ENCODE peak calls at places on chromosome 2, in nine cellular contexts. One of them, this sample, is unnamed.
A peak's percentile ranks its signal among the peaks of the same experiment; 100 is the strongest.

GRCh38 chr2:16149349-16150243 is 209.2 kb downstream of the MYCN start:
- DNase-seq in sigmoid colon: no peak
- DNase-seq in AG10803: no peak
- DNase-seq in uterus: no peak
- DNase-seq in IMR-90: no peak
- DNase-seq in brain microvascular endothelial cell: no peak
- DNase-seq in testis: no peak
- DNase-seq in HFF-Myc: no peak
- DNase-seq in endodermal cell: peak; percentile 32
- DNase-seq in this sample: no peak

GRCh38 chr2:200383380-200384110 is 77.1 kb downstream of the SPATS2L start:
- DNase-seq in sigmoid colon: no peak
- DNase-seq in IMR-90: peak; percentile 80
- DNase-seq in brain microvascular endothelial cell: no peak
- DNase-seq in endodermal cell: no peak
- DNase-seq in HFF-Myc: no peak
- DNase-seq in uterus: no peak
- DNase-seq in testis: no peak
- DNase-seq in AG10803: peak; percentile 62
- DNase-seq in this sample: no peak

GRCh38 chr2:226307440-226308365 is 491.9 kb downstream of the IRS1 start:
- DNase-seq in endodermal cell: no peak
- DNase-seq in IMR-90: no peak
- DNase-seq in HFF-Myc: no peak
- DNase-seq in AG10803: no peak
- DNase-seq in brain microvascular endothelial cell: no peak
- DNase-seq in testis: no peak
- DNase-seq in sigmoid colon: no peak
- DNase-seq in uterus: no peak
- DNase-seq in this sample: no peak

GRCh38 chr2:44740678-44741077 is 200.8 kb upstream of the SIX3 start:
- DNase-seq in HFF-Myc: no peak
- DNase-seq in IMR-90: peak; percentile 12
- DNase-seq in uterus: no peak
- DNase-seq in brain microvascular endothelial cell: no peak
- DNase-seq in AG10803: peak; percentile 12
- DNase-seq in sigmoid colon: no peak
- DNase-seq in testis: no peak
- DNase-seq in endodermal cell: no peak
- DNase-seq in this sample: no peak

GRCh38 chr2:237625216-237625705 is 2.1 kb upstream of the LRRFIP1 start:
- DNase-seq in IMR-90: no peak
- DNase-seq in uterus: no peak
- DNase-seq in testis: no peak
- DNase-seq in sigmoid colon: peak; percentile 75
- DNase-seq in brain microvascular endothelial cell: no peak
- DNase-seq in AG10803: no peak
- DNase-seq in endodermal cell: no peak
- DNase-seq in HFF-Myc: no peak
- DNase-seq in this sample: peak; percentile 45

GRCh38 chr2:19826874-19827273 is 74.9 kb downstream of the TTC32 start:
- DNase-seq in AG10803: no peak
- DNase-seq in testis: no peak
- DNase-seq in brain microvascular endothelial cell: no peak
- DNase-seq in IMR-90: no peak
- DNase-seq in sigmoid colon: no peak
- DNase-seq in uterus: no peak
- DNase-seq in endodermal cell: no peak
- DNase-seq in HFF-Myc: no peak
- DNase-seq in this sample: no peak

GRCh38 chr2:226985227-226985946 is 149.5 kb downstream of the RHBDD1 start:
- DNase-seq in AG10803: peak; percentile 86
- DNase-seq in HFF-Myc: peak; percentile 69
- DNase-seq in sigmoid colon: no peak
- DNase-seq in testis: peak; percentile 70
- DNase-seq in uterus: peak; percentile 44
- DNase-seq in IMR-90: peak; percentile 83
- DNase-seq in endodermal cell: peak; percentile 69
- DNase-seq in brain microvascular endothelial cell: peak; percentile 77
- DNase-seq in this sample: no peak

GRCh38 chr2:112173646-112174319 is 35.6 kb downstream of the FBLN7 start:
- DNase-seq in IMR-90: no peak
- DNase-seq in AG10803: no peak
- DNase-seq in uterus: no peak
- DNase-seq in HFF-Myc: no peak
- DNase-seq in sigmoid colon: no peak
- DNase-seq in brain microvascular endothelial cell: no peak
- DNase-seq in testis: no peak
- DNase-seq in endodermal cell: no peak
- DNase-seq in this sample: no peak

GRCh38 chr2:98090951-98091350 is 4.0 kb downstream of the VWA3B start:
- DNase-seq in IMR-90: no peak
- DNase-seq in sigmoid colon: no peak
- DNase-seq in brain microvascular endothelial cell: no peak
- DNase-seq in testis: no peak
- DNase-seq in uterus: no peak
- DNase-seq in AG10803: no peak
- DNase-seq in endodermal cell: peak; percentile 53
- DNase-seq in HFF-Myc: no peak
- DNase-seq in this sample: no peak

GRCh38 chr2:109180786-109181185 is 51.8 kb downstream of the SH3RF3 start:
- DNase-seq in IMR-90: peak; percentile 73
- DNase-seq in sigmoid colon: peak; percentile 29
- DNase-seq in endodermal cell: no peak
- DNase-seq in HFF-Myc: no peak
- DNase-seq in uterus: no peak
- DNase-seq in testis: no peak
- DNase-seq in AG10803: no peak
- DNase-seq in brain microvascular endothelial cell: peak; percentile 24
- DNase-seq in this sample: no peak

GRCh38 chr2:39665811-39666488 is at the start of gene TMEM178A:
- DNase-seq in testis: no peak
- DNase-seq in AG10803: no peak
- DNase-seq in uterus: peak; percentile 16
- DNase-seq in brain microvascular endothelial cell: no peak
- DNase-seq in sigmoid colon: no peak
- DNase-seq in IMR-90: no peak
- DNase-seq in HFF-Myc: no peak
- DNase-seq in endodermal cell: peak; percentile 81
- DNase-seq in this sample: peak; percentile 15

GRCh38 chr2:178194600-178195389 is 483 bp downstream of the OSBPL6 start:
- DNase-seq in IMR-90: peak; percentile 55
- DNase-seq in HFF-Myc: no peak
- DNase-seq in brain microvascular endothelial cell: peak; percentile 54
- DNase-seq in uterus: peak; percentile 30
- DNase-seq in sigmoid colon: peak; percentile 70
- DNase-seq in testis: peak; percentile 50
- DNase-seq in AG10803: peak; percentile 60
- DNase-seq in endodermal cell: peak; percentile 89
- DNase-seq in this sample: peak; percentile 39

GRCh38 chr2:3728104-3729054 is 25.0 kb downstream of the DCDC2C start:
- DNase-seq in brain microvascular endothelial cell: peak; percentile 32
- DNase-seq in sigmoid colon: no peak
- DNase-seq in endodermal cell: peak; percentile 72
- DNase-seq in HFF-Myc: no peak
- DNase-seq in testis: peak; percentile 34
- DNase-seq in uterus: no peak
- DNase-seq in AG10803: peak; percentile 36
- DNase-seq in IMR-90: peak; percentile 67
- DNase-seq in this sample: no peak

GRCh38 chr2:10231551-10232085 is 71.1 kb upstream of the HPCAL1 start:
- DNase-seq in sigmoid colon: peak; percentile 36
- DNase-seq in uterus: peak; percentile 5
- DNase-seq in brain microvascular endothelial cell: no peak
- DNase-seq in HFF-Myc: no peak
- DNase-seq in AG10803: no peak
- DNase-seq in endodermal cell: no peak
- DNase-seq in testis: no peak
- DNase-seq in IMR-90: no peak
- DNase-seq in this sample: no peak

GRCh38 chr2:24175631-24176030 is 778 bp downstream of the FAM228A start:
- DNase-seq in uterus: no peak
- DNase-seq in AG10803: peak; percentile 18
- DNase-seq in testis: no peak
- DNase-seq in HFF-Myc: no peak
- DNase-seq in IMR-90: no peak
- DNase-seq in brain microvascular endothelial cell: no peak
- DNase-seq in endodermal cell: no peak
- DNase-seq in sigmoid colon: no peak
- DNase-seq in this sample: no peak
- H3K4me3 ChIP-seq in uterus: no peak overlapping the region
- H3K4me3 ChIP-seq in AG10803: peak overlapping the region; percentile 53
- H3K4me3 ChIP-seq in testis: peak overlapping the region; percentile 63
- H3K4me3 ChIP-seq in HFF-Myc: no peak overlapping the region
- H3K4me3 ChIP-seq in IMR-90: no peak overlapping the region
- H3K4me3 ChIP-seq in brain microvascular endothelial cell: no peak overlapping the region
- H3K4me3 ChIP-seq in endodermal cell: no peak overlapping the region
- H3K4me3 ChIP-seq in sigmoid colon: no peak overlapping the region
- H3K4me3 ChIP-seq in this sample: peak overlapping the region; percentile 44

GRCh38 chr2:130335226-130335625 is 7.5 kb upstream of the IMP4 start:
- DNase-seq in sigmoid colon: no peak
- DNase-seq in HFF-Myc: no peak
- DNase-seq in IMR-90: no peak
- DNase-seq in uterus: no peak
- DNase-seq in brain microvascular endothelial cell: no peak
- DNase-seq in endodermal cell: no peak
- DNase-seq in testis: no peak
- DNase-seq in AG10803: no peak
- DNase-seq in this sample: no peak
- TF ChIP-seq CTCF in sigmoid colon: no peak
- TF ChIP-seq CTCF in HFF-Myc: no peak
- TF ChIP-seq CTCF in IMR-90: no peak
- TF ChIP-seq CTCF in uterus: no peak
- TF ChIP-seq CTCF in brain microvascular endothelial cell: no peak
- TF ChIP-seq CTCF in endodermal cell: no peak
- TF ChIP-seq CTCF in testis: no peak
- TF ChIP-seq CTCF in AG10803: no peak
- TF ChIP-seq CTCF in this sample: no peak

GRCh38 chr2:73177645-73178255 is 24.6 kb upstream of the NOTO start:
- DNase-seq in brain microvascular endothelial cell: no peak
- DNase-seq in IMR-90: no peak
- DNase-seq in sigmoid colon: peak; percentile 63
- DNase-seq in AG10803: no peak
- DNase-seq in uterus: no peak
- DNase-seq in endodermal cell: peak; percentile 75
- DNase-seq in testis: no peak
- DNase-seq in HFF-Myc: no peak
- DNase-seq in this sample: no peak
- H3K4me3 ChIP-seq in brain microvascular endothelial cell: no peak overlapping the region
- H3K4me3 ChIP-seq in IMR-90: no peak overlapping the region
- H3K4me3 ChIP-seq in sigmoid colon: peak overlapping the region; percentile 56
- H3K4me3 ChIP-seq in AG10803: no peak overlapping the region
- H3K4me3 ChIP-seq in uterus: no peak overlapping the region
- H3K4me3 ChIP-seq in endodermal cell: peak overlapping the region; percentile 91
- H3K4me3 ChIP-seq in testis: peak overlapping the region; percentile 67
- H3K4me3 ChIP-seq in HFF-Myc: no peak overlapping the region
- H3K4me3 ChIP-seq in this sample: peak overlapping the region; percentile 72

GRCh38 chr2:161695225-161695624 is 71.0 kb downstream of the SLC4A10 start:
- DNase-seq in uterus: no peak
- DNase-seq in AG10803: no peak
- DNase-seq in brain microvascular endothelial cell: no peak
- DNase-seq in IMR-90: no peak
- DNase-seq in sigmoid colon: no peak
- DNase-seq in endodermal cell: no peak
- DNase-seq in HFF-Myc: no peak
- DNase-seq in testis: no peak
- DNase-seq in this sample: no peak
- TF ChIP-seq CTCF in uterus: no peak
- TF ChIP-seq CTCF in AG10803: no peak
- TF ChIP-seq CTCF in brain microvascular endothelial cell: no peak
- TF ChIP-seq CTCF in IMR-90: no peak
- TF ChIP-seq CTCF in sigmoid colon: no peak
- TF ChIP-seq CTCF in endodermal cell: no peak
- TF ChIP-seq CTCF in HFF-Myc: no peak
- TF ChIP-seq CTCF in testis: no peak
- TF ChIP-seq CTCF in this sample: no peak

GRCh38 chr2:74440005-74440377 is 1.7 kb downstream of the RTKN start:
- DNase-seq in testis: peak; percentile 58
- DNase-seq in sigmoid colon: peak; percentile 89
- DNase-seq in HFF-Myc: no peak
- DNase-seq in AG10803: peak; percentile 48
- DNase-seq in brain microvascular endothelial cell: no peak
- DNase-seq in IMR-90: peak; percentile 46
- DNase-seq in endodermal cell: no peak
- DNase-seq in uterus: peak; percentile 57
- DNase-seq in this sample: peak; percentile 89

GRCh38 chr2:74436804-74437695 is 4.7 kb downstream of the RTKN start:
- DNase-seq in brain microvascular endothelial cell: peak; percentile 48
- DNase-seq in AG10803: no peak
- DNase-seq in IMR-90: no peak
- DNase-seq in sigmoid colon: no peak
- DNase-seq in testis: no peak
- DNase-seq in endodermal cell: peak; percentile 74
- DNase-seq in HFF-Myc: no peak
- DNase-seq in uterus: no peak
- DNase-seq in this sample: no peak

GRCh38 chr2:74439373-74440004 is 2.2 kb downstream of the RTKN start:
- DNase-seq in testis: no peak
- DNase-seq in uterus: no peak
- DNase-seq in brain microvascular endothelial cell: no peak
- DNase-seq in sigmoid colon: no peak
- DNase-seq in IMR-90: no peak
- DNase-seq in endodermal cell: peak; percentile 41
- DNase-seq in AG10803: no peak
- DNase-seq in HFF-Myc: no peak
- DNase-seq in this sample: no peak

GRCh38 chr2:74436111-74436803 is 5.5 kb downstream of the RTKN start:
- DNase-seq in uterus: no peak
- DNase-seq in testis: no peak
- DNase-seq in sigmoid colon: no peak
- DNase-seq in endodermal cell: no peak
- DNase-seq in AG10803: no peak
- DNase-seq in brain microvascular endothelial cell: no peak
- DNase-seq in HFF-Myc: no peak
- DNase-seq in IMR-90: no peak
- DNase-seq in this sample: no peak

GRCh38 chr2:74438248-74438647 is 3.5 kb downstream of the RTKN start:
- DNase-seq in HFF-Myc: no peak
- DNase-seq in uterus: no peak
- DNase-seq in brain microvascular endothelial cell: no peak
- DNase-seq in IMR-90: no peak
- DNase-seq in endodermal cell: peak; percentile 38
- DNase-seq in sigmoid colon: no peak
- DNase-seq in AG10803: no peak
- DNase-seq in testis: no peak
- DNase-seq in this sample: no peak
- H3K4me3 ChIP-seq in HFF-Myc: no peak overlapping the region
- H3K4me3 ChIP-seq in uterus: no peak overlapping the region
- H3K4me3 ChIP-seq in brain microvascular endothelial cell: no peak overlapping the region
- H3K4me3 ChIP-seq in IMR-90: no peak overlapping the region
- H3K4me3 ChIP-seq in endodermal cell: peak overlapping the region; percentile 96
- H3K4me3 ChIP-seq in sigmoid colon: peak overlapping the region; percentile 6
- H3K4me3 ChIP-seq in AG10803: no peak overlapping the region
- H3K4me3 ChIP-seq in testis: no peak overlapping the region
- H3K4me3 ChIP-seq in this sample: peak overlapping the region; percentile 73

DNA sequence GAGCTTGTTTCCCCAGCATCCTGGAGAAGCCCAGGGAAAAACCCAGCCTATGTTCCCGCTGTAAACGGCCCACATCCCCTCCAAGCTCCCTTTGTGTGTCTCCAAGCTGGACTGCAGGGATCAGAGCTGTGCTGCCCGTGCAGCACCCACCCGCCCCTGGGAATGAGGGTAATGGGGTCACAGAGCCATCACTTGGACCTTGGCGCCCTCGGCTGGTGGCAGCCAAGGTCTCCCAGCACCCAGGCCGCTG is 670 bp upstream of the INPP5D start:
- DNase-seq in HFF-Myc: no peak
- DNase-seq in uterus: no peak
- DNase-seq in endodermal cell: peak; percentile 72
- DNase-seq in sigmoid colon: peak; percentile 59
- DNase-seq in testis: peak; percentile 12
- DNase-seq in AG10803: no peak
- DNase-seq in brain microvascular endothelial cell: no peak
- DNase-seq in IMR-90: no peak
- DNase-seq in this sample: no peak
- TF ChIP-seq CTCF in HFF-Myc: no peak
- TF ChIP-seq CTCF in uterus: no peak
- TF ChIP-seq CTCF in endodermal cell: no peak
- TF ChIP-seq CTCF in sigmoid colon: no peak
- TF ChIP-seq CTCF in testis: no peak
- TF ChIP-seq CTCF in AG10803: no peak
- TF ChIP-seq CTCF in brain microvascular endothelial cell: no peak
- TF ChIP-seq CTCF in IMR-90: no peak
- TF ChIP-seq CTCF in this sample: no peak

This sample was measured in left ventricle myocardium inferior.